ENCODE peak calls at places on chromosomes 16 and 17, in seven cellular contexts. H is AG04449; P is ascending aorta; E is psoas muscle; V is CD4-positive, CD25-positive, alpha-beta regulatory T cell; K is suprapubic skin; J is AG04450. A is an unnamed sample.

GRCh38 chr17:5210091-5210490 is 18.4 kb upstream of the ZNF594 start:
- DNase-seq in K (no peak), H (no peak), J (no peak), E (no peak), V (no peak), P (no peak), A (no peak)

GRCh38 chr16:19432429-19432828 is 14.7 kb downstream of the TMC5 start:
- DNase-seq in V (peak), H (no peak), J (no peak), E (no peak), P (no peak), K (no peak), A (no peak)

GRCh38 chr16:13186813-13187212 is 285.4 kb downstream of the SHISA9 start:
- DNase-seq in E (no peak), H (no peak), V (no peak), K (no peak), J (no peak), P (no peak), A (no peak)

GRCh38 chr17:79843917-79844815 is 4.9 kb upstream of the CBX4 start:
- DNase-seq in H (no peak), K (no peak), J (no peak), V (no peak), P (no peak), E (peak), A (peak)

GRCh38 chr16:86604436-86605220 is 26.3 kb downstream of the FOXL1 start:
- DNase-seq in E (no peak), J (no peak), H (no peak), K (no peak), P (no peak), V (peak), A (no peak)

GRCh38 chr17:10156579-10157488 is 41.6 kb downstream of the GAS7 start:
- DNase-seq in J (no peak), H (no peak), K (no peak), E (peak), V (peak), P (peak), A (peak)

GRCh38 chr16:28082624-28083023 is 19.1 kb upstream of the GSG1L start:
- DNase-seq in P (no peak), K (no peak), J (no peak), V (no peak), E (no peak), H (no peak), A (peak)

GRCh38 chr16:5653789-5654188 is 556.2 kb upstream of the EEF2KMT start:
- DNase-seq in P (no peak), E (no peak), J (no peak), K (no peak), V (no peak), H (no peak), A (no peak)

GRCh38 chr16:75218256-75219076 is at the start of gene CTRB1:
- DNase-seq in P (no peak), H (no peak), E (no peak), K (no peak), V (no peak), J (no peak), A (no peak)

GRCh38 chr17:18230288-18231141 is 5.1 kb downstream of the LLGL1 start:
- DNase-seq in P (no peak), H (no peak), V (no peak), K (no peak), J (no peak), E (no peak), A (no peak)

GRCh38 chr17:45409659-45410076 is 23.0 kb downstream of the ARHGAP27 start:
- DNase-seq in K (no peak), H (no peak), V (peak), J (no peak), P (no peak), E (no peak), A (no peak)
- H3K4me3 ChIP-seq in K (peak), H (no peak), V (peak), J (no peak), P (peak), E (peak), A (no peak)

DNA sequence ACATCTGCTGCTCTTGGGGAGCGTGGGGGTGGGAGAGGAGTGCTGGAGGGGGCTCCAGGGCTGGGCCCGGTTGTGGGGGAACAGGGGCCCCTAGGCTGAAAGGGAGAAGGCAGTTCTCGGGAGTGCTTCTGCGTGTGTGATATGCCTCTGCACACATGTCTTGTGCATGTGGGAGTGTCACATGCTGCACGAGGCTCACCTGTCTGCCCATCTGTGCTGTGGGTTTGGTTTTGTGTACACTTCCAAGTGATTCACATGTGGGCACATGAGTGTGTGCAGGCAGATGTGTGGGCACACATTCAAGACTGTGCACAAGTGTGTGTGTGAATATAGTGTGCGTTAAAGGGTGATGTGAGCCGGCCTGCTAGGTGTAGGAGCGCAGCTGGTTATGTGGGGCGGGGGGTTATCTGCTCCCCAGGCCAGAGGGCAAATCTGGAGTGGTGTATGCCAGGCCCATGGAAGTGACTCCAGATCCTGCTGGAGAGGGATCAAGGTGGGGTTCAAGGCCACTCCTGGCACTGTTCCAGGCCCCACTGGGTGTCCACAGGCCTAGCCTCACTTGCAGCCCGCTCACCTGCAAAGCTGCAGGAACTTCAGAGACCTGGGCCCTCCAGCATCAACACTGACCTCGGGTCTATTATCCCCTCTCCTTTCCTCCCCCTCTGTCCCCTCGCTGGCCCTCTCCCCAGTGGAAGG is 3.8 kb upstream of the BAHCC1 start:
- DNase-seq in K (no peak), V (no peak), H (no peak), E (no peak), J (no peak), P (no peak), A (no peak)
- H3K4me3 ChIP-seq in K (peak), V (no peak), H (peak), E (peak), J (peak), P (peak), A (no peak)

GRCh38 chr17:8004899-8005298 is 2.5 kb downstream of the GUCY2D start:
- DNase-seq in H (no peak), P (no peak), E (no peak), J (peak), V (no peak), K (no peak), A (peak)

GRCh38 chr17:8003594-8004181 is 1.3 kb downstream of the GUCY2D start:
- DNase-seq in V (no peak), E (no peak), H (no peak), K (no peak), P (no peak), J (no peak), A (no peak)

GRCh38 chr17:8001976-8002645 is at the start of gene GUCY2D:
- DNase-seq in P (no peak), H (no peak), J (no peak), E (no peak), V (no peak), K (no peak), A (peak)

GRCh38 chr17:8005357-8005756 is 2.9 kb downstream of the GUCY2D start:
- DNase-seq in K (no peak), P (no peak), V (no peak), H (no peak), E (no peak), J (no peak), A (no peak)

GRCh38 chr17:8002646-8003593 is 505 bp downstream of the GUCY2D start:
- DNase-seq in P (no peak), J (no peak), K (no peak), E (no peak), H (no peak), V (no peak), A (peak)
- H3K4me3 ChIP-seq in P (peak), J (no peak), K (peak), E (peak), H (no peak), V (no peak), A (no peak)

DNA sequence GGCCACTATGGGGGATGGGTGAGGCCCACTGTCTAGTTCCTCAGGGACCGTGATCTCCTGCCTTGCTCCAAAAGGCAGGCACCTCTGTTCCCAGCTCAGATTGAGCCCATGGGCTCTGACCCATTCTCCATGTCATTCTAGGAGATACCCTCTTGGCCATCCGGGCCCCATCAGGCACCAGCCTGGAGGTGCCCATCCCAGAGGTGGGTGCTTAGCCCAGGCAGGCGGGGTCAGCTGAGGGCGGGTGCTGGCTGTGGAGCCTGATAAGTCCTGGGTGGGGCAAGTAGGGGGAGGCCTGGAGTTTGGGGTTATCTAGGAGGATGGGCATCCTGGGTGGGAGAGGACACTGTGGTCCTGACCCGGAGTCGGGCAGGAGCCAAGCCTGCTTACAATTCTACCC is 2.3 kb downstream of the E2F4 start:
- DNase-seq in J (no peak), E (no peak), P (no peak), H (no peak), V (no peak), K (no peak), A (no peak)
- H3K4me3 ChIP-seq in J (no peak), E (no peak), P (no peak), H (no peak), V (no peak), K (no peak), A (no peak)

GRCh38 chr17:38558751-38559024 is 47.1 kb downstream of the SRCIN1 start:
- DNase-seq in H (no peak), J (no peak), E (no peak), V (no peak), P (no peak), K (no peak), A (no peak)
- H3K4me3 ChIP-seq in H (peak), J (no peak), E (peak), V (peak), P (peak), K (peak), A (peak)

GRCh38 chr17:61442136-61442775 is 10.0 kb upstream of the TBX4 start:
- DNase-seq in H (no peak), K (no peak), J (no peak), P (no peak), E (no peak), V (no peak), A (no peak)

GRCh38 chr17:61443475-61443882 is 8.7 kb upstream of the TBX4 start:
- DNase-seq in E (no peak), J (no peak), V (no peak), P (no peak), H (no peak), K (no peak), A (no peak)

GRCh38 chr17:61444831-61445230 is 7.4 kb upstream of the TBX4 start:
- DNase-seq in K (no peak), V (no peak), E (no peak), P (no peak), H (no peak), J (no peak), A (no peak)

GRCh38 chr17:61442878-61443474 is 9.2 kb upstream of the TBX4 start:
- DNase-seq in K (no peak), V (no peak), P (no peak), J (no peak), H (no peak), E (no peak), A (no peak)

GRCh38 chr17:61444075-61444474 is 8.1 kb upstream of the TBX4 start:
- DNase-seq in V (no peak), P (no peak), J (no peak), K (no peak), H (no peak), E (no peak), A (no peak)
- H3K4me3 ChIP-seq in V (no peak), P (no peak), J (no peak), K (no peak), H (no peak), E (no peak), A (no peak)

DNA sequence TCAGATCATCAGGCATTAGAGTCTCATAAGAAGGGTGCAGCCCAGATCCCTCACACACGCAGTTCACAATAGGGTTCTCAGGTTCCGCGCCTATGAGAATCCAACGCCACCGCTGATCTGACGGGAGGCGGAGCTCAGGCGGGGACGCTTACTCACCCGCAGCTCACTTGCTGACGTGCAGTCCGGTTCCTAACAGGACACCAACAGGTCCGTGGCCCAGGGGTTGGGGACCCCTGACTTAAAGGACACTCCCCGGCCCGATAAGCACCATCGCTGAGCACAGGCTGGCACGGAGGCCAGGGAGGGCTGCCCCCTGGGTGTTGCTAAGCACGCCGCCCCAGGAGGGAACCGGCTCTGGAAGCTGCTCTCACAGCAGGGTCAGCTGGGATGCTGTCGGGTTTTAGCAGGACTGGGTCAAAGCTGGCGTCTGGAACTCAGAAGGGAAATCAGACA is 30.1 kb upstream of the BAHCC1 start:
- DNase-seq in E (peak), J (no peak), P (peak), K (no peak), H (no peak), V (no peak), A (no peak)
- H3K4me3 ChIP-seq in E (peak), J (peak), P (peak), K (peak), H (peak), V (no peak), A (no peak)

DNA sequence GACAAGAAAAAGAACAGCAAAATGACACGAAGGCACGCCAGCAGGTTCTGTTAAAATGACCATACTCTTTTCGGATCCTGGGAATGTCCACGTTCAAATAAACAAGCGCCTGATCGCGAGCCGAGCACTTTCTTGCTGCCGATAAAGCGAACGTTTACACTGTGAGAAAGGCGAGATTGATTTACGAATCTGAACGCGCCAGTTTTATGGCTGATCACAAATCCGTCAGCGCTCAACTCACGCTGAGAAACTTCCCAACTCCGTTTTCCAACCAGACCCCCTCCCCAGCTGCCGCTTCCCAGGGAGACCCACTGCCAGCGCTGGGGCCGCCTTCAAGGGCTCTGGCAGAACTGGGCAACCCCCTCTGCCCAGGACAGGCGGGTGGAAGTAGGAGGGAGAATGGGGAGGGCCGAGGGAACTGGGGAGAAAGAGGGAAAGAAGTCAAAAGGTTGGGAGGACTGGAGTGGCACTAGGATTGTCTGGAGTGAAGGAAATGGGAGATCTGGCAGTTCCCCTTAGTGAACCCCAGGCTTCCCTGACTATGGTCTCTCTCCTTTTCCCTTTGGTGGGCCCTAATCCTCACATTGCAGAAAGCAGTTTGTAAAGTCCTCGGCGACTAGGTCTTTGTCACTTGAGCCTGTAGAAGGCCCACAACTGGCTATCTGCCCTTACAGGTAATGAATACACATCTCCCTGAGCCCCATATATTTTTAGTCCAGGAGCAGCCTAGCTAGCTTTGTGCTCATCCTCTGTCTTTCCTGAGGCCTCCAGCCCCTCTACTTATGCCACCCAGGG is 6.9 kb downstream of the HOXB4 start:
- DNase-seq in K (no peak), E (no peak), J (no peak), V (no peak), P (no peak), H (no peak), A (no peak)
- H3K4me3 ChIP-seq in K (peak), E (peak), J (peak), V (no peak), P (peak), H (peak), A (no peak)

GRCh38 chr16:81625544-81626152 is 153.4 kb upstream of the PLCG2 start:
- DNase-seq in V (no peak), K (no peak), J (no peak), H (no peak), P (peak), E (peak), A (no peak)
- H3K4me3 ChIP-seq in V (no peak), K (no peak), J (no peak), H (no peak), P (no peak), E (no peak), A (no peak)

GRCh38 chr17:61399131-61400057 is at the start of gene TBX2:
- DNase-seq in E (peak), K (no peak), P (peak), J (peak), H (peak), V (no peak), A (no peak)
- H3K4me3 ChIP-seq in E (peak), K (peak), P (peak), J (peak), H (peak), V (no peak), A (peak)

A was measured in lower leg skin.